ENCODE peak calls at places on chromosome 7, in five cellular contexts. One of them, this sample, is unnamed.

GRCh38 chr7:130135208-130136205 is 65.2 kb downstream of the KLHDC10 start:
- DNase-seq in omental fat pad: no peak
- DNase-seq in RWPE1: no peak
- DNase-seq in heart left ventricle: no peak
- DNase-seq in foreskin fibroblast: no peak
- DNase-seq in this sample: no peak

GRCh38 chr7:7323921-7324320 is 141.6 kb downstream of the C1GALT1 start:
- DNase-seq in RWPE1: no peak
- DNase-seq in omental fat pad: no peak
- DNase-seq in heart left ventricle: no peak
- DNase-seq in foreskin fibroblast: no peak
- DNase-seq in this sample: no peak

GRCh38 chr7:80907612-80908011 is 11.2 kb downstream of the SEMA3C start:
- DNase-seq in RWPE1: no peak
- DNase-seq in omental fat pad: no peak
- DNase-seq in heart left ventricle: no peak
- DNase-seq in foreskin fibroblast: no peak
- DNase-seq in this sample: no peak

GRCh38 chr7:3459111-3459510 is 158.1 kb downstream of the SDK1 start:
- DNase-seq in foreskin fibroblast: no peak
- DNase-seq in omental fat pad: no peak
- DNase-seq in heart left ventricle: no peak
- DNase-seq in RWPE1: no peak
- DNase-seq in this sample: no peak

GRCh38 chr7:115356139-115356746 is 434.3 kb downstream of the MDFIC start:
- DNase-seq in omental fat pad: no peak
- DNase-seq in heart left ventricle: no peak
- DNase-seq in foreskin fibroblast: peak; percentile 47
- DNase-seq in RWPE1: no peak
- DNase-seq in this sample: no peak

GRCh38 chr7:2190531-2190930 is 42.2 kb downstream of the MAD1L1 start:
- DNase-seq in foreskin fibroblast: no peak
- DNase-seq in omental fat pad: no peak
- DNase-seq in heart left ventricle: no peak
- DNase-seq in RWPE1: peak; percentile 65
- DNase-seq in this sample: peak; percentile 9

GRCh38 chr7:44969701-44970494 is 8.9 kb downstream of the MYO1G start:
- DNase-seq in RWPE1: no peak
- DNase-seq in omental fat pad: no peak
- DNase-seq in foreskin fibroblast: no peak
- DNase-seq in heart left ventricle: no peak
- DNase-seq in this sample: no peak

GRCh38 chr7:135716677-135717238 is 11.2 kb downstream of the SLC13A4 start:
- DNase-seq in omental fat pad: no peak
- DNase-seq in foreskin fibroblast: peak; percentile 87
- DNase-seq in RWPE1: no peak
- DNase-seq in heart left ventricle: no peak
- DNase-seq in this sample: no peak

GRCh38 chr7:130345106-130345505 is 490 bp downstream of the CPA5 start:
- DNase-seq in foreskin fibroblast: no peak
- DNase-seq in RWPE1: no peak
- DNase-seq in omental fat pad: no peak
- DNase-seq in heart left ventricle: no peak
- DNase-seq in this sample: no peak

GRCh38 chr7:128908750-128909385 is 1.6 kb downstream of the KCP start:
- DNase-seq in foreskin fibroblast: no peak
- DNase-seq in heart left ventricle: no peak
- DNase-seq in RWPE1: no peak
- DNase-seq in omental fat pad: no peak
- DNase-seq in this sample: no peak

GRCh38 chr7:142790056-142790455 is 19.3 kb downstream of the PRSS2 start:
- DNase-seq in foreskin fibroblast: no peak
- DNase-seq in omental fat pad: no peak
- DNase-seq in RWPE1: no peak
- DNase-seq in heart left ventricle: no peak
- DNase-seq in this sample: no peak

GRCh38 chr7:75732764-75733630 is 5.7 kb downstream of the HIP1 start:
- DNase-seq in omental fat pad: no peak
- DNase-seq in RWPE1: no peak
- DNase-seq in foreskin fibroblast: peak; percentile 94
- DNase-seq in heart left ventricle: no peak
- DNase-seq in this sample: no peak

GRCh38 chr7:119320316-119320715 is 952.7 kb upstream of the KCND2 start:
- DNase-seq in foreskin fibroblast: no peak
- DNase-seq in heart left ventricle: no peak
- DNase-seq in RWPE1: no peak
- DNase-seq in omental fat pad: no peak
- DNase-seq in this sample: no peak

DNA sequence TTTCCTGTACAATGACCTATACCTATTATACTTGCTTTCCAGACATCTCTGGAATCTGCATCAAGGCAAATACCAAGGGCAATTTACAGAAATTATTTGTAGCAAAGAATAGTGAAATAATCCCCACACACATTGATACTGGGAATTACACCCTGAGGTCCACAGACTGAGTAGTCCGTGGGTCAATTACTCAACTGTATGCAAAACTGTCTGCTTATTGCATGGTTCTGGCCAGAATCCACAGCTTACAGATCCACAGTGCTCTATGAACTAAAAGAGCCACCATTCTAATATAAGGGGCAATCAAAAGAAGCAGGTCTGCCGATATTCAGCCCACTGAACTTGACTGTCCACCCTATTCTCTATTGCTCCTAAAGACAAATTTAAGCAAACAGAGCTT is 5.7 kb downstream of the CHCHD3 start:
- DNase-seq in foreskin fibroblast: no peak
- DNase-seq in RWPE1: no peak
- DNase-seq in omental fat pad: no peak
- DNase-seq in heart left ventricle: no peak
- DNase-seq in this sample: no peak
- TF ChIP-seq CTCF in foreskin fibroblast: no peak
- TF ChIP-seq CTCF in RWPE1: no peak
- TF ChIP-seq CTCF in omental fat pad: no peak
- TF ChIP-seq CTCF in heart left ventricle: no peak
- TF ChIP-seq CTCF in this sample: no peak

GRCh38 chr7:121696954-121697353 is 176.0 kb upstream of the PTPRZ1 start:
- DNase-seq in heart left ventricle: no peak
- DNase-seq in omental fat pad: no peak
- DNase-seq in foreskin fibroblast: no peak
- DNase-seq in RWPE1: no peak
- DNase-seq in this sample: no peak

GRCh38 chr7:121697731-121698396 is 175.1 kb upstream of the PTPRZ1 start:
- DNase-seq in omental fat pad: no peak
- DNase-seq in RWPE1: peak; percentile 49
- DNase-seq in foreskin fibroblast: no peak
- DNase-seq in heart left ventricle: no peak
- DNase-seq in this sample: no peak
- TF ChIP-seq CTCF in omental fat pad: no peak
- TF ChIP-seq CTCF in RWPE1: no peak
- TF ChIP-seq CTCF in foreskin fibroblast: no peak
- TF ChIP-seq CTCF in heart left ventricle: no peak
- TF ChIP-seq CTCF in this sample: no peak

DNA sequence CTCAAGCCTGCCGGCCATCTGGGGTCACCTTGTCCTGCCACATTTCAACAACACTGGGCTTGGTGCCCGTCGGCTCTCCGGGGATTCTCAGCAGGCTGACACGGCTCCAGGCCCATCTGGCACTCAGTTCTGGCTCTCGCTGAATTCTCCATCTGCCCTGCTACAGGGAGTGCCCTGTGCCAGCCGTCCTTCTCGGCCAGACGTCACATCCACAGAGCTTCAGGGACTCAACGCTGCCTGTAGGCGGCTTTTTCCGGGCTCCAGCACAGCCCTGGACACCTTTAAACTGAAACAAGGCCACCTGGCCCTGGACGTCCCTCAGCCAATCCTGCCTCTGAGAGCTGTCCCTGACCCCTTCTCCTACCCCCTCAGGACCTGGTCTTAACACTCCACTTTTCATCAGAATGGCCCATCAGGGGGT is 43.0 kb downstream of the TMEM130 start:
- DNase-seq in foreskin fibroblast: no peak
- DNase-seq in heart left ventricle: peak; percentile 87
- DNase-seq in RWPE1: no peak
- DNase-seq in omental fat pad: no peak
- DNase-seq in this sample: peak; percentile 67
- TF ChIP-seq CTCF in foreskin fibroblast: no peak
- TF ChIP-seq CTCF in heart left ventricle: no peak
- TF ChIP-seq CTCF in RWPE1: no peak
- TF ChIP-seq CTCF in omental fat pad: no peak
- TF ChIP-seq CTCF in this sample: no peak

GRCh38 chr7:100400656-100401055 is 27.4 kb downstream of the PILRA start:
- DNase-seq in heart left ventricle: no peak
- DNase-seq in omental fat pad: no peak
- DNase-seq in RWPE1: no peak
- DNase-seq in foreskin fibroblast: no peak
- DNase-seq in this sample: no peak
- TF ChIP-seq CTCF in heart left ventricle: no peak
- TF ChIP-seq CTCF in omental fat pad: no peak
- TF ChIP-seq CTCF in RWPE1: no peak
- TF ChIP-seq CTCF in foreskin fibroblast: peak; percentile 8
- TF ChIP-seq CTCF in this sample: no peak

GRCh38 chr7:100394077-100394476 is 20.8 kb downstream of the PILRA start:
- DNase-seq in foreskin fibroblast: no peak
- DNase-seq in heart left ventricle: no peak
- DNase-seq in RWPE1: no peak
- DNase-seq in omental fat pad: no peak
- DNase-seq in this sample: no peak

GRCh38 chr7:100398239-100398638 is 25.0 kb downstream of the PILRA start:
- DNase-seq in heart left ventricle: no peak
- DNase-seq in RWPE1: no peak
- DNase-seq in foreskin fibroblast: no peak
- DNase-seq in omental fat pad: no peak
- DNase-seq in this sample: no peak

GRCh38 chr7:100400041-100400440 is 26.8 kb downstream of the PILRA start:
- DNase-seq in omental fat pad: no peak
- DNase-seq in heart left ventricle: no peak
- DNase-seq in RWPE1: no peak
- DNase-seq in foreskin fibroblast: no peak
- DNase-seq in this sample: no peak

GRCh38 chr7:100396421-100396982 is 23.2 kb downstream of the PILRA start:
- DNase-seq in heart left ventricle: no peak
- DNase-seq in RWPE1: no peak
- DNase-seq in foreskin fibroblast: no peak
- DNase-seq in omental fat pad: no peak
- DNase-seq in this sample: no peak

GRCh38 chr7:100397336-100398081 is 24.2 kb downstream of the PILRA start:
- DNase-seq in heart left ventricle: no peak
- DNase-seq in RWPE1: no peak
- DNase-seq in omental fat pad: no peak
- DNase-seq in foreskin fibroblast: no peak
- DNase-seq in this sample: no peak
- TF ChIP-seq CTCF in heart left ventricle: no peak
- TF ChIP-seq CTCF in RWPE1: no peak
- TF ChIP-seq CTCF in omental fat pad: no peak
- TF ChIP-seq CTCF in foreskin fibroblast: no peak
- TF ChIP-seq CTCF in this sample: no peak

DNA sequence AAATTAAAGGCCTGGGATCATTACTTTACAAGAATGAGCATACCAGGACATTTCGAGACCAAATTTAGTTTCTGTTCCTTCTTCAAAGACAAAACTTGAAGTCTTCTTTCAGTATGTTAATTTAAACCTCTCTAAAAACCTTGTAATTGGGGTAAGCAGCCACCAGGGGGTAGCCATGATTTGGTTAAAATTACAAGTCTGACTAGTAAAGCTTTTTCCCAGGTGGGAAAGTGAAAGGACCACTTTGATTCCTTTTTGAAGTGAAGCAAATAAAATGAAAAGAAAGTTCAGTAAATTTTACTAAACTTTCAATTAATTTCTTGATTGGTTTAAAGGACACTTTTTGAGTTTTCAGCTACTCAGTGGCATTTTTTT is 294.3 kb downstream of the BBS9 start:
- DNase-seq in foreskin fibroblast: no peak
- DNase-seq in omental fat pad: no peak
- DNase-seq in heart left ventricle: no peak
- DNase-seq in RWPE1: peak; percentile 8
- DNase-seq in this sample: no peak
- TF ChIP-seq CTCF in foreskin fibroblast: peak; percentile 16
- TF ChIP-seq CTCF in omental fat pad: no peak
- TF ChIP-seq CTCF in heart left ventricle: peak; percentile 39
- TF ChIP-seq CTCF in RWPE1: peak; percentile 21
- TF ChIP-seq CTCF in this sample: peak; percentile 23

GRCh38 chr7:23175820-23176385 is 5.9 kb upstream of the NUP42 start:
- DNase-seq in RWPE1: no peak
- DNase-seq in omental fat pad: no peak
- DNase-seq in heart left ventricle: no peak
- DNase-seq in foreskin fibroblast: no peak
- DNase-seq in this sample: no peak
- TF ChIP-seq CTCF in RWPE1: no peak
- TF ChIP-seq CTCF in omental fat pad: no peak
- TF ChIP-seq CTCF in heart left ventricle: no peak
- TF ChIP-seq CTCF in foreskin fibroblast: no peak
- TF ChIP-seq CTCF in this sample: no peak

DNA sequence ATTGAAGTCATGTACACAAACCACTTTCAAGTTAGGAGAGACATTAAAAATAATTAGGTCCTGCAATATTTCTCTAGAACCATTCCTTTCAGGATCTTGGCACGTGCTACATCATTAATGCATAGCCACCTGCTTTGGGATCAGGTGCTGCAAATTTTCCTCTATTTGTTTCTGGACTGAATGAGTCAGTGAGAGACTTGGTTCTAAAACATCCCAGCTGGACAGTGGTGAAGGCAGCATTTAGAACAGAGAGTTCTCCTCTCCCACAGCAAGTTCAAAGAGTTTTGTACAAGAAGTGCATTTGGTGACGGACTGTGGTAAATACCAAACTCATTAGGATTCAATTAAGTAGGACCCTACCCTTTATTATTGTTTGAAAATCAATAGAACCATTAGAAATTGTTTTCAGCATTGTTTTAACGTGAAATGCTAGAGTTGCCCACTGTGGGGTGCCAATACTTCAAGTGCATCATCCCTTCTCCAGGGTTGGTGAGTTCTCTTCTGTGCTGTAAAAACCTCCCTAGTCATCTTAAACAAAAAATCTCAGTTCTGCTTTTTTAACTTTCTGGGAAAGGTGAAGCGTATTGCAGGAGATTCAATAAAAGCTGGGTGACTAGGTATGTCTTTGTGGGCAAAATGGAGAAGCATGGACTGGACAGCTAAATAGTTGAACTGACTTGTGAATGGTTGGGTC is 698.9 kb downstream of the SUGCT start:
- DNase-seq in heart left ventricle: no peak
- DNase-seq in omental fat pad: no peak
- DNase-seq in RWPE1: peak; percentile 13
- DNase-seq in foreskin fibroblast: no peak
- DNase-seq in this sample: no peak
- TF ChIP-seq CTCF in heart left ventricle: no peak
- TF ChIP-seq CTCF in omental fat pad: no peak
- TF ChIP-seq CTCF in RWPE1: no peak
- TF ChIP-seq CTCF in foreskin fibroblast: peak; percentile 31
- TF ChIP-seq CTCF in this sample: no peak

This sample was measured in stomach.